ENCODE peak calls at places on chromosome 9, in six cellular contexts. G is SK-N-SH, L is HL-60, N is H1, M is transverse colon, S is upper lobe of left lung. Z is an unnamed sample.

GRCh38 chr9:131732636-131733340 is 7.1 kb downstream of the RAPGEF1 start:
- DNase-seq in G (no peak), L (peak; percentile 87), N (no peak), M (no peak), S (no peak), Z (no peak)

GRCh38 chr9:21549251-21549765 is 67.2 kb upstream of the IFNE start:
- DNase-seq in G (no peak), L (no peak), N (no peak), M (peak; percentile 19), S (no peak), Z (peak; percentile 100)

GRCh38 chr9:107874591-107875374 is 385.2 kb upstream of the KLF4 start:
- DNase-seq in G (no peak), L (no peak), N (no peak), M (no peak), S (no peak), Z (no peak)

GRCh38 chr9:115291841-115292240 is 173.9 kb upstream of the TNC start:
- DNase-seq in G (no peak), L (no peak), N (no peak), M (peak; percentile 84), S (no peak), Z (no peak)

GRCh38 chr9:114124138-114124537 is 25.0 kb upstream of the KIF12 start:
- DNase-seq in G (peak; percentile 54), L (no peak), N (no peak), M (no peak), S (no peak), Z (no peak)

GRCh38 chr9:995776-996175 is 19.3 kb downstream of the DMRT3 start:
- DNase-seq in G (no peak), L (no peak), N (no peak), M (no peak), S (no peak), Z (no peak)

GRCh38 chr9:127783111-127783621 is 2.7 kb upstream of the CDK9 start:
- DNase-seq in G (no peak), L (peak; percentile 97), N (no peak), M (peak; percentile 70), S (peak; percentile 73), Z (peak; percentile 48)

GRCh38 chr9:131837316-131837715 is 97.4 kb upstream of the RAPGEF1 start:
- DNase-seq in G (peak; percentile 85), L (peak; percentile 12), N (peak; percentile 66), M (no peak), S (no peak), Z (no peak)

GRCh38 chr9:97759611-97760288 is 62.6 kb upstream of the XPA start:
- DNase-seq in G (no peak), L (no peak), N (no peak), M (no peak), S (no peak), Z (no peak)

GRCh38 chr9:120742951-120743416 is 28.7 kb upstream of the MEGF9 start:
- DNase-seq in G (peak; percentile 71), L (peak; percentile 36), N (no peak), M (no peak), S (no peak), Z (peak; percentile 26)

GRCh38 chr9:18668944-18669343 is 195.0 kb downstream of the ADAMTSL1 start:
- DNase-seq in G (no peak), L (no peak), N (no peak), M (no peak), S (no peak), Z (no peak)

GRCh38 chr9:79371948-79372555 is 199.7 kb upstream of the TLE4 start:
- DNase-seq in G (no peak), L (no peak), N (no peak), M (no peak), S (no peak), Z (no peak)

GRCh38 chr9:132945186-132946130 is 1.0 kb upstream of the TSC1 start:
- DNase-seq in G (no peak), L (no peak), N (no peak), M (no peak), S (no peak), Z (no peak)

GRCh38 chr9:86093788-86094555 is 5.4 kb downstream of the GOLM1 start:
- DNase-seq in G (no peak), L (no peak), N (no peak), M (peak; percentile 87), S (no peak), Z (peak; percentile 59)

GRCh38 chr9:26326473-26327044 is 566.0 kb downstream of the CAAP1 start:
- DNase-seq in G (peak; percentile 44), L (peak; percentile 36), N (peak; percentile 51), M (peak; percentile 16), S (no peak), Z (peak; percentile 83)

GRCh38 chr9:2336055-2336454 is 285.5 kb upstream of the VLDLR start:
- DNase-seq in G (no peak), L (no peak), N (no peak), M (no peak), S (no peak), Z (peak; percentile 8)
- TF ChIP-seq CTCF in G (peak; percentile 50), L (no peak), N (peak; percentile 20), M (no peak), S (no peak), Z (no peak)

DNA sequence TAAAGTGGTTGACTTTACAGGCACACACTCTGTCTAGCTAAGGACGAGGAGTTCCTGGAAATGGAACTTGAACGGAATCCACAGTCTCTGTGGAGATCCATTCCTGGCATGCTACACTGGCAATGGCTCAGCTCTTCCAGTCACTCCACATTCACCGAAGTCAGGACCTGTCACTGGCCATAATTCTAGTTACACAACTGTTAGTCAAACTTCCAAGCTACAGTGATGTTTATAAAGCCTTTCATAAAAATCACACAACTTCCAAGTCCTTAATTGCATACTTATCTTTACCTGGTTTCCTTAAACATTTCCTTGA is 15.7 kb downstream of the CDC14B start:
- DNase-seq in G (no peak), L (no peak), N (no peak), M (no peak), S (no peak), Z (no peak)
- TF ChIP-seq POLR2AphosphoS5 in G (no peak), L (no peak), N (no peak), M (peak; percentile 48), S (peak; percentile 21), Z (no peak)

DNA sequence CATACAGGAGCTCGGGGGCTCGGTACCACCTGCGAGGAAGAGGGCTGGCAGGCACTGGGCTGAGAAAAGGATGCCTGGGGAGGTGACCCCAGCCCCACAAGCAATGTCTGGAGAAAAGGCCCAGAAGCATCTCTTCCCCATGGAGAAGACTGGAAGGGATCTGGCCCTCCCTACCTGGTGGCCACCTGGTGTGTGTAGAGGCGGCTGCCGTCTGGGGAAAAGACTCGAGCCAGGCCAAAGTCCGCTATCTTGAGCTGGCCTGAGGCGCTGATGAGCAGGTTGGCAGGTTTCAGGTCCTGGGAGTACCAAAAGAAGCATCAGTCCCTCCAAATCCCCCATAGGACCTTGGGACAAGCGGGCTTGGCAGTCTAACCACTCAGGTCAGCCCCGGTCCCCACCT is 3.7 kb downstream of the CDK20 start:
- DNase-seq in G (no peak), L (no peak), N (no peak), M (no peak), S (no peak), Z (no peak)
- TF ChIP-seq CTCF in G (no peak), L (no peak), N (no peak), M (no peak), S (no peak), Z (no peak)

GRCh38 chr9:77991191-77991590 is 40.4 kb downstream of the GNAQ start:
- DNase-seq in G (no peak), L (no peak), N (no peak), M (no peak), S (no peak), Z (no peak)
- TF ChIP-seq POLR2AphosphoS5 in G (no peak), L (no peak), N (no peak), M (no peak), S (no peak), Z (no peak)

Z was measured in endothelial cell of umbilical vein.